ENCODE peak calls at places on chromosome 6, in seven cellular contexts. One of them, this sample, is unnamed.

GRCh38 chr6:119190176-119190575 is 111.7 kb upstream of the FAM184A start:
- DNase-seq in nucleus accumbens: no peak
- DNase-seq in heart left ventricle: no peak
- DNase-seq in fibroblast of lung: no peak
- DNase-seq in left kidney: no peak
- DNase-seq in breast epithelium: no peak
- DNase-seq in AG08395: no peak
- DNase-seq in this sample: no peak

GRCh38 chr6:144898052-144898689 is 613.0 kb downstream of the UTRN start:
- DNase-seq in nucleus accumbens: no peak
- DNase-seq in heart left ventricle: no peak
- DNase-seq in fibroblast of lung: peak; percentile 82
- DNase-seq in left kidney: no peak
- DNase-seq in breast epithelium: no peak
- DNase-seq in AG08395: peak; percentile 27
- DNase-seq in this sample: no peak

GRCh38 chr6:9745966-9746365 is 668.9 kb downstream of the TFAP2A start:
- DNase-seq in nucleus accumbens: no peak
- DNase-seq in heart left ventricle: no peak
- DNase-seq in fibroblast of lung: no peak
- DNase-seq in left kidney: no peak
- DNase-seq in breast epithelium: no peak
- DNase-seq in AG08395: no peak
- DNase-seq in this sample: no peak

GRCh38 chr6:54846243-54846856 is at the start of gene FAM83B:
- DNase-seq in nucleus accumbens: no peak
- DNase-seq in heart left ventricle: no peak
- DNase-seq in fibroblast of lung: peak; percentile 4
- DNase-seq in left kidney: peak; percentile 84
- DNase-seq in breast epithelium: peak; percentile 70
- DNase-seq in AG08395: no peak
- DNase-seq in this sample: no peak

GRCh38 chr6:84976516-84977420 is 212.4 kb upstream of the TBX18 start:
- DNase-seq in nucleus accumbens: no peak
- DNase-seq in heart left ventricle: no peak
- DNase-seq in fibroblast of lung: no peak
- DNase-seq in left kidney: no peak
- DNase-seq in breast epithelium: no peak
- DNase-seq in AG08395: no peak
- DNase-seq in this sample: no peak

GRCh38 chr6:51910846-51911245 is 176.6 kb downstream of the PKHD1 start:
- DNase-seq in nucleus accumbens: no peak
- DNase-seq in heart left ventricle: no peak
- DNase-seq in fibroblast of lung: no peak
- DNase-seq in left kidney: peak; percentile 20
- DNase-seq in breast epithelium: no peak
- DNase-seq in AG08395: no peak
- DNase-seq in this sample: no peak

GRCh38 chr6:31368461-31368860 is 11.5 kb upstream of the HLA-B start:
- DNase-seq in nucleus accumbens: no peak
- DNase-seq in heart left ventricle: no peak
- DNase-seq in fibroblast of lung: no peak
- DNase-seq in left kidney: peak; percentile 5
- DNase-seq in breast epithelium: no peak
- DNase-seq in AG08395: no peak
- DNase-seq in this sample: no peak

GRCh38 chr6:168063431-168063830 is 15.6 kb downstream of the FRMD1 start:
- DNase-seq in nucleus accumbens: no peak
- DNase-seq in heart left ventricle: no peak
- DNase-seq in fibroblast of lung: no peak
- DNase-seq in left kidney: no peak
- DNase-seq in breast epithelium: no peak
- DNase-seq in AG08395: no peak
- DNase-seq in this sample: no peak

GRCh38 chr6:117605169-117605826 is 3.0 kb upstream of the GOPC start:
- DNase-seq in nucleus accumbens: no peak
- DNase-seq in heart left ventricle: peak; percentile 26
- DNase-seq in fibroblast of lung: peak; percentile 76
- DNase-seq in left kidney: peak; percentile 81
- DNase-seq in breast epithelium: no peak
- DNase-seq in AG08395: peak; percentile 73
- DNase-seq in this sample: no peak

GRCh38 chr6:118869894-118870665 is 23.9 kb upstream of the ASF1A start:
- DNase-seq in nucleus accumbens: no peak
- DNase-seq in heart left ventricle: no peak
- DNase-seq in fibroblast of lung: peak; percentile 65
- DNase-seq in left kidney: no peak
- DNase-seq in breast epithelium: no peak
- DNase-seq in AG08395: no peak
- DNase-seq in this sample: no peak

GRCh38 chr6:16136536-16137450 is 7.9 kb downstream of the MYLIP start:
- DNase-seq in nucleus accumbens: no peak
- DNase-seq in heart left ventricle: no peak
- DNase-seq in fibroblast of lung: peak; percentile 93
- DNase-seq in left kidney: no peak
- DNase-seq in breast epithelium: no peak
- DNase-seq in AG08395: peak; percentile 76
- DNase-seq in this sample: no peak

GRCh38 chr6:7590918-7591302 is 912 bp downstream of the SNRNP48 start:
- DNase-seq in nucleus accumbens: no peak
- DNase-seq in heart left ventricle: peak; percentile 50
- DNase-seq in fibroblast of lung: peak; percentile 22
- DNase-seq in left kidney: peak; percentile 26
- DNase-seq in breast epithelium: no peak
- DNase-seq in AG08395: peak; percentile 28
- DNase-seq in this sample: no peak

GRCh38 chr6:26501482-26501986 is 1.4 kb downstream of the BTN1A1 start:
- DNase-seq in nucleus accumbens: no peak
- DNase-seq in heart left ventricle: peak; percentile 40
- DNase-seq in fibroblast of lung: peak; percentile 27
- DNase-seq in left kidney: peak; percentile 73
- DNase-seq in breast epithelium: peak; percentile 52
- DNase-seq in AG08395: peak; percentile 9
- DNase-seq in this sample: peak; percentile 3

GRCh38 chr6:100346828-100347227 is 117.9 kb downstream of the SIM1 start:
- DNase-seq in nucleus accumbens: no peak
- DNase-seq in heart left ventricle: no peak
- DNase-seq in fibroblast of lung: peak; percentile 89
- DNase-seq in left kidney: no peak
- DNase-seq in breast epithelium: no peak
- DNase-seq in AG08395: peak; percentile 47
- DNase-seq in this sample: no peak

GRCh38 chr6:124324237-124324636 is 520.6 kb downstream of the NKAIN2 start:
- DNase-seq in nucleus accumbens: no peak
- DNase-seq in heart left ventricle: no peak
- DNase-seq in fibroblast of lung: no peak
- DNase-seq in left kidney: no peak
- DNase-seq in breast epithelium: no peak
- DNase-seq in AG08395: no peak
- DNase-seq in this sample: no peak

GRCh38 chr6:144315981-144316865 is 31.1 kb downstream of the UTRN start:
- DNase-seq in nucleus accumbens: no peak
- DNase-seq in heart left ventricle: no peak
- DNase-seq in fibroblast of lung: no peak
- DNase-seq in left kidney: peak; percentile 50
- DNase-seq in breast epithelium: no peak
- DNase-seq in AG08395: no peak
- DNase-seq in this sample: no peak

GRCh38 chr6:139765825-139766285 is 391.4 kb upstream of the CITED2 start:
- DNase-seq in nucleus accumbens: no peak
- DNase-seq in heart left ventricle: no peak
- DNase-seq in fibroblast of lung: peak; percentile 70
- DNase-seq in left kidney: no peak
- DNase-seq in breast epithelium: no peak
- DNase-seq in AG08395: no peak
- DNase-seq in this sample: no peak

GRCh38 chr6:166910601-166911000 is 45.7 kb downstream of the RNASET2 start:
- DNase-seq in nucleus accumbens: no peak
- DNase-seq in heart left ventricle: no peak
- DNase-seq in fibroblast of lung: peak; percentile 64
- DNase-seq in left kidney: no peak
- DNase-seq in breast epithelium: no peak
- DNase-seq in AG08395: no peak
- DNase-seq in this sample: no peak

GRCh38 chr6:136567688-136568087 is 17.5 kb upstream of the MAP7 start:
- DNase-seq in nucleus accumbens: no peak
- DNase-seq in heart left ventricle: no peak
- DNase-seq in fibroblast of lung: no peak
- DNase-seq in left kidney: no peak
- DNase-seq in breast epithelium: no peak
- DNase-seq in AG08395: no peak
- DNase-seq in this sample: no peak

GRCh38 chr6:82144852-82145332 is 102.7 kb downstream of the IBTK start:
- DNase-seq in nucleus accumbens: no peak
- DNase-seq in heart left ventricle: peak; percentile 81
- DNase-seq in fibroblast of lung: peak; percentile 91
- DNase-seq in left kidney: peak; percentile 4
- DNase-seq in breast epithelium: no peak
- DNase-seq in AG08395: peak; percentile 75
- DNase-seq in this sample: peak; percentile 53

GRCh38 chr6:21070620-21071019 is 522.9 kb upstream of the SOX4 start:
- DNase-seq in nucleus accumbens: no peak
- DNase-seq in heart left ventricle: no peak
- DNase-seq in fibroblast of lung: no peak
- DNase-seq in left kidney: no peak
- DNase-seq in breast epithelium: no peak
- DNase-seq in AG08395: no peak
- DNase-seq in this sample: no peak

GRCh38 chr6:89411019-89411268 is 1.1 kb downstream of the RRAGD start:
- DNase-seq in nucleus accumbens: no peak
- DNase-seq in heart left ventricle: peak; percentile 34
- DNase-seq in fibroblast of lung: no peak
- DNase-seq in left kidney: peak; percentile 72
- DNase-seq in breast epithelium: peak; percentile 52
- DNase-seq in AG08395: no peak
- DNase-seq in this sample: no peak

GRCh38 chr6:57085441-57085840 is 4.5 kb upstream of the ZNF451 start:
- DNase-seq in nucleus accumbens: no peak
- DNase-seq in heart left ventricle: no peak
- DNase-seq in fibroblast of lung: no peak
- DNase-seq in left kidney: no peak
- DNase-seq in breast epithelium: no peak
- DNase-seq in AG08395: no peak
- DNase-seq in this sample: no peak

GRCh38 chr6:49543087-49543858 is 7.2 kb upstream of the C6orf141 start:
- DNase-seq in nucleus accumbens: no peak
- DNase-seq in heart left ventricle: no peak
- DNase-seq in fibroblast of lung: no peak
- DNase-seq in left kidney: no peak
- DNase-seq in breast epithelium: no peak
- DNase-seq in AG08395: no peak
- DNase-seq in this sample: no peak

GRCh38 chr6:167485186-167485978 is 160.5 kb downstream of the TTLL2 start:
- DNase-seq in nucleus accumbens: no peak
- DNase-seq in heart left ventricle: no peak
- DNase-seq in fibroblast of lung: peak; percentile 3
- DNase-seq in left kidney: peak; percentile 65
- DNase-seq in breast epithelium: no peak
- DNase-seq in AG08395: no peak
- DNase-seq in this sample: no peak